ENCODE peak calls at places on chromosomes 13 and 19, in four cellular contexts. F is upper lobe of right lung; Y is keratinocyte; G is CD4-positive, alpha-beta T cell. C is an unnamed sample.

GRCh38 chr13:60431108-60431700 is 34.2 kb downstream of the TDRD3 start:
- DNase-seq in F (no peak), Y (peak), G (no peak), C (no peak)

GRCh38 chr19:57350877-57351805 is at the start of gene ZNF304:
- DNase-seq in F (peak), Y (peak), G (peak), C (peak)

GRCh38 chr19:38701455-38702063 is 42.7 kb downstream of the CAPN12 start:
- DNase-seq in F (peak), Y (no peak), G (no peak), C (no peak)

GRCh38 chr19:10009269-10009665 is 1.0 kb downstream of the COL5A3 start:
- DNase-seq in F (peak), Y (no peak), G (peak), C (no peak)

GRCh38 chr13:54241719-54242118 is 1213.1 kb downstream of the OLFM4 start:
- DNase-seq in F (no peak), Y (no peak), G (no peak), C (no peak)

GRCh38 chr19:34649886-34650543 is 26.9 kb downstream of the SCGB2B2 start:
- DNase-seq in F (no peak), Y (no peak), G (no peak), C (no peak)

GRCh38 chr13:38348890-38349289 is 761 bp upstream of the UFM1 start:
- DNase-seq in F (no peak), Y (no peak), G (no peak), C (no peak)

GRCh38 chr19:31567776-31568175 is 218.5 kb upstream of the TSHZ3 start:
- DNase-seq in F (no peak), Y (no peak), G (no peak), C (no peak)

GRCh38 chr19:3224346-3225325 is at the start of gene CELF5:
- DNase-seq in F (peak), Y (no peak), G (peak), C (no peak)

GRCh38 chr19:27894906-27895754 is 1317.8 kb downstream of the UQCRFS1 start:
- DNase-seq in F (no peak), Y (no peak), G (no peak), C (no peak)

GRCh38 chr13:21033866-21034601 is 27.4 kb downstream of the LATS2 start:
- DNase-seq in F (no peak), Y (no peak), G (no peak), C (no peak)

GRCh38 chr19:15123900-15124299 is 16.7 kb downstream of the SYDE1 start:
- DNase-seq in F (no peak), Y (no peak), G (no peak), C (no peak)

GRCh38 chr19:56091066-56091490 is 30.0 kb downstream of the ZNF787 start:
- DNase-seq in F (no peak), Y (no peak), G (no peak), C (no peak)

GRCh38 chr13:110651271-110651670 is 35.9 kb downstream of the NAXD start:
- DNase-seq in F (no peak), Y (no peak), G (no peak), C (peak)

GRCh38 chr13:36796052-36796451 is 23.0 kb upstream of the RFXAP start:
- DNase-seq in F (no peak), Y (no peak), G (no peak), C (no peak)

GRCh38 chr13:60583911-60584753 is 187.1 kb downstream of the TDRD3 start:
- DNase-seq in F (no peak), Y (no peak), G (no peak), C (no peak)

GRCh38 chr13:102035969-102036368 is 365.9 kb downstream of the FGF14 start:
- DNase-seq in F (no peak), Y (no peak), G (no peak), C (no peak)

GRCh38 chr13:25571237-25571636 is 199.5 kb downstream of the ATP8A2 start:
- DNase-seq in F (no peak), Y (no peak), G (no peak), C (no peak)

GRCh38 chr13:54733639-54734038 is 1705.0 kb downstream of the OLFM4 start:
- DNase-seq in F (no peak), Y (no peak), G (no peak), C (no peak)

GRCh38 chr19:39941615-39942507 is 7.4 kb upstream of the FCGBP start:
- DNase-seq in F (no peak), Y (no peak), G (peak), C (no peak)

GRCh38 chr19:33390908-33391630 is 17.6 kb downstream of the CEBPG start:
- DNase-seq in F (no peak), Y (no peak), G (no peak), C (no peak)

GRCh38 chr19:3285647-3286176 is 61.3 kb downstream of the CELF5 start:
- DNase-seq in F (peak), Y (no peak), G (peak), C (no peak)

GRCh38 chr19:12783849-12784393 is 7.4 kb upstream of the JUNB start:
- DNase-seq in F (peak), Y (no peak), G (no peak), C (peak)

GRCh38 chr19:39483141-39483540 is 2.5 kb downstream of the TIMM50 start:
- DNase-seq in F (no peak), Y (no peak), G (no peak), C (no peak)

GRCh38 chr13:32001392-32001768 is 30.2 kb upstream of the FRY start:
- DNase-seq in F (no peak), Y (no peak), G (no peak), C (no peak)

GRCh38 chr13:30308548-30308947 is 1.2 kb upstream of the KATNAL1 start:
- DNase-seq in F (no peak), Y (no peak), G (no peak), C (no peak)

GRCh38 chr19:40150170-40150569 is 41.1 kb upstream of the MAP3K10 start:
- DNase-seq in F (no peak), Y (no peak), G (no peak), C (no peak)

GRCh38 chr13:51906581-51906980 is 44.8 kb downstream of the CCDC70 start:
- DNase-seq in F (no peak), Y (no peak), G (no peak), C (no peak)

GRCh38 chr13:110528911-110529310 is 32.6 kb downstream of the RAB20 start:
- DNase-seq in F (no peak), Y (no peak), G (no peak), C (no peak)

GRCh38 chr13:98487016-98487415 is 89.9 kb downstream of the STK24 start:
- DNase-seq in F (no peak), Y (no peak), G (no peak), C (no peak)

GRCh38 chr19:58335630-58336029 is 8.8 kb downstream of the ZSCAN22 start:
- DNase-seq in F (no peak), Y (no peak), G (no peak), C (no peak)

GRCh38 chr19:35468637-35469036 is 20.6 kb downstream of the FFAR2 start:
- DNase-seq in F (peak), Y (no peak), G (peak), C (peak)

GRCh38 chr13:53839461-53839860 is 810.8 kb downstream of the OLFM4 start:
- DNase-seq in F (no peak), Y (no peak), G (no peak), C (no peak)

GRCh38 chr13:95185851-95186250 is 115.4 kb downstream of the ABCC4 start:
- DNase-seq in F (no peak), Y (no peak), G (peak), C (no peak)

GRCh38 chr13:102868366-102868936 is 22.6 kb downstream of the ERCC5 start:
- DNase-seq in F (no peak), Y (no peak), G (no peak), C (no peak)

GRCh38 chr19:5466814-5467291 is 11.6 kb downstream of the ZNRF4 start:
- DNase-seq in F (no peak), Y (no peak), G (no peak), C (no peak)

GRCh38 chr13:78909276-78909675 is 250.3 kb upstream of the OBI1 start:
- DNase-seq in F (no peak), Y (no peak), G (no peak), C (no peak)

DNA sequence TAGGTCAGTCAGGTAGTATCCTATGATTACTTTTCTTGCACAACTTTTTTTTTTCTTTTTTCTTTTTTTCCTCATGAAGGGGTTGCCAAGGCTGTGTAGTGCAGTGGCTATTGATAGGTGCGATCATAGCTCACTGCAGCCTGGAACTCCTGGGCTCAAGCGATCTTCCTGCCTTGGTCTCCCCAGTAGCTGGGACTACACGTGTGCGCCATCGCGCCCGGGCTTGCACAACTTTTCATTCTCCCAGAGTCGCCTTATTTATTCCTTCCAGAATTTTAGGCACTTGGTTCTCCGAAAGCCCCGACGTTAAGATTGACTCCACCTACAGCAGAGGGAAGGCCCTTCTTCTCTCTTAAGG is 867 bp upstream of the ZNF613 start:
- DNase-seq in F (no peak), Y (no peak), G (no peak), C (no peak)
- H3K27ac ChIP-seq in F (peak), Y (peak), G (peak), C (peak)

GRCh38 chr13:113562085-113562749 is 22.3 kb upstream of the TFDP1 start:
- DNase-seq in F (peak), Y (no peak), G (no peak), C (peak)

GRCh38 chr13:113559061-113559460 is 25.5 kb upstream of the TFDP1 start:
- DNase-seq in F (peak), Y (no peak), G (no peak), C (peak)

GRCh38 chr13:113561417-113562084 is 23.0 kb upstream of the TFDP1 start:
- DNase-seq in F (peak), Y (no peak), G (no peak), C (peak)

GRCh38 chr13:113559901-113560644 is 24.5 kb upstream of the TFDP1 start:
- DNase-seq in F (peak), Y (no peak), G (no peak), C (peak)

GRCh38 chr13:113560645-113561416 is 23.7 kb upstream of the TFDP1 start:
- DNase-seq in F (peak), Y (no peak), G (no peak), C (peak)
- H3K27ac ChIP-seq in F (no peak), Y (no peak), G (no peak), C (no peak)

DNA sequence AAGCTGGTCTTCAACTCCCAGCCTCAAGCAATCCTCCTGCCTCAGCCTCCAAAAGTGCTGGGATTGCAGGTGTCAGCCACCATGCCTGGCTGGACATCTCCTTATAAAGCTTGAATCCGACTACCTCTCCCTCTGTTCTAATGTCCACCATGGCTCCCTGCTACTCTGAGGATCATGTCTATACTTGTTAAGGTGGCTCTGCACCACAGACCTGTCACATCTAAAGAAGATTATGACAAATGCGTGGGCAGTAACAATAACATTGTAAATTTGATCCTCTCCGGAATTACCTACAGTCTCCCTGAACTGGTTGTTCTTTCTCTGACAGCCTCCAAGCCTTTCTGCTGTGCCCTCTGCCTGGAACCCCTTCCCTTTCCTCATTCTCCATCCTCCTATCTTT is 1.8 kb downstream of the NXNL1 start:
- DNase-seq in F (no peak), Y (no peak), G (no peak), C (no peak)
- H3K27ac ChIP-seq in F (no peak), Y (no peak), G (no peak), C (no peak)

GRCh38 chr19:1107655-1108261 is 4.0 kb downstream of the GPX4 start:
- DNase-seq in F (no peak), Y (no peak), G (no peak), C (peak)
- H3K27ac ChIP-seq in F (no peak), Y (no peak), G (peak), C (peak)

DNA sequence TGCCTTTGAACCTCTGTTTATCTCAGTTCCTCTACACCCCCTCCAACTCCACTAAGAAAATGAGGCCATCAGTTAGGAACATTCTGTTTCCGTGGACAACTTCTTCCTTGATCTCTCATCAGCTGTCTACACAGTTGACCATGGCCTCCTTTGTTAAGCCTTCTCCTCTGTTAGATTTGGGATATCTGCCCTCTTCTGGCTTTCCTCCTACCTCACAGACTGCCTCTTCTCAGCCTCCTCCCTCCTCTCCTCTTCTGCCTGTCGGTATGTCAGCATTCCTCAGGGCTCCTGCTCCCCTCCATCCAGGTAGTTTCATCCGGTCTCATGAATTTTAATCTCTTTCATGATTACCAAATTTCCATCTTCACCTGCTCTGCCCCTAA is 454.9 kb downstream of the FOXO1 start:
- DNase-seq in F (no peak), Y (no peak), G (no peak), C (no peak)
- H3K27ac ChIP-seq in F (no peak), Y (no peak), G (no peak), C (no peak)

DNA sequence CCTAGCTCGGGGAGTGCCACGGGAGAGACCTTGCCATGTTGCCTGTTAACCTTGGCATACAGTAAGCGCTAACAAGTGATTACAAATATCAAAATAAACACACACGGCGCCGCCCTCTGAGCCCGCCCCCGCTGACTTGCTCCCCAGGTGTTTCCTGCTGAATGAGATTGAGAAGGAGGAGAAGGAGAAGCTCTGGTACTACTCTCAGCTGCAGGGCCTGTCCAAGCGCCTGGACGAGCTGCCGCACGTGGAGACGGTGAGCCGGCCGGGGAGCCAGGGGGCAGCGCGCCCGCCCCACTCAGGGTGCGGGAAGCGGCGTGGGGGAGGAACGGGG is 5.0 kb downstream of the APC2 start:
- DNase-seq in F (no peak), Y (no peak), G (no peak), C (no peak)
- H3K27ac ChIP-seq in F (no peak), Y (no peak), G (no peak), C (no peak)

GRCh38 chr19:4367336-4367723 is 24.0 kb downstream of the MPND start:
- DNase-seq in F (no peak), Y (no peak), G (no peak), C (peak)
- H3K27ac ChIP-seq in F (no peak), Y (no peak), G (no peak), C (no peak)

GRCh38 chr19:53579518-53579917 is 41.6 kb downstream of the ZNF331 start:
- DNase-seq in F (no peak), Y (no peak), G (no peak), C (no peak)

GRCh38 chr19:53577968-53578367 is 40.0 kb downstream of the ZNF331 start:
- DNase-seq in F (no peak), Y (no peak), G (no peak), C (no peak)

GRCh38 chr19:53583181-53583580 is 45.2 kb downstream of the ZNF331 start:
- DNase-seq in F (no peak), Y (no peak), G (no peak), C (no peak)

GRCh38 chr19:53580871-53581835 is 43.2 kb downstream of the ZNF331 start:
- DNase-seq in F (no peak), Y (no peak), G (no peak), C (no peak)

GRCh38 chr19:53581871-53582279 is 43.9 kb downstream of the ZNF331 start:
- DNase-seq in F (no peak), Y (no peak), G (no peak), C (no peak)
- H3K27ac ChIP-seq in F (no peak), Y (no peak), G (no peak), C (no peak)

C was measured in spleen.